ENCODE peak calls at places on chromosomes 12 and 14, in four cellular contexts. S, E, A and R are unnamed samples.
A peak's percentile ranks its signal among the peaks of the same experiment; 100 is the strongest.

GRCh38 chr12:48194780-48195179 is 8.3 kb downstream of the OR10AD1 start:
- DNase-seq in S (no peak), E (no peak), A (no peak), R (no peak)

GRCh38 chr12:77392467-77392866 is 327.1 kb upstream of the E2F7 start:
- DNase-seq in S (no peak), E (no peak), A (no peak), R (no peak)

GRCh38 chr12:70091021-70091521 is 152.2 kb upstream of the CNOT2 start:
- DNase-seq in S (no peak), E (no peak), A (no peak), R (no peak)

GRCh38 chr12:2493086-2493485 is 301.7 kb upstream of the FKBP4 start:
- DNase-seq in S (no peak), E (no peak), A (no peak), R (no peak)

GRCh38 chr14:67267929-67268328 is 26.7 kb downstream of the PALS1 start:
- DNase-seq in S (no peak), E (no peak), A (no peak), R (no peak)

GRCh38 chr14:33127531-33127930 is 188.9 kb downstream of the NPAS3 start:
- DNase-seq in S (no peak), E (no peak), A (no peak), R (no peak)

GRCh38 chr12:66744956-66745383 is 66.1 kb upstream of the GRIP1 start:
- DNase-seq in S (no peak), E (no peak), A (no peak), R (no peak)

GRCh38 chr14:20857207-20857606 is 34.0 kb upstream of the RNASE3 start:
- DNase-seq in S (no peak), E (no peak), A (no peak), R (no peak)

GRCh38 chr14:61281911-61282310 is 773 bp upstream of the TMEM30B start:
- DNase-seq in S (no peak), E (no peak), A (no peak), R (no peak)

GRCh38 chr12:116916122-116916521 is 5.4 kb downstream of the FBXW8 start:
- DNase-seq in S (no peak), E (no peak), A (no peak), R (peak; percentile 8)

GRCh38 chr12:124655317-124656213 is 88.2 kb upstream of the NCOR2 start:
- DNase-seq in S (peak; percentile 71), E (no peak), A (peak; percentile 90), R (no peak)

GRCh38 chr14:89730692-89731091 is 223.8 kb downstream of the EFCAB11 start:
- DNase-seq in S (no peak), E (no peak), A (no peak), R (no peak)

GRCh38 chr14:38238881-38239280 is 17.0 kb downstream of the CLEC14A start:
- DNase-seq in S (no peak), E (no peak), A (no peak), R (no peak)

GRCh38 chr12:98060421-98060820 is 455.0 kb upstream of the TMPO start:
- DNase-seq in S (peak; percentile 31), E (no peak), A (no peak), R (no peak)

GRCh38 chr12:115504241-115504941 is 773.1 kb downstream of the MED13L start:
- DNase-seq in S (no peak), E (no peak), A (no peak), R (no peak)

GRCh38 chr12:22275847-22276246 is 58.7 kb downstream of the ST8SIA1 start:
- DNase-seq in S (no peak), E (no peak), A (peak; percentile 95), R (peak; percentile 75)

GRCh38 chr12:24172031-24172772 is 222.7 kb upstream of the SOX5 start:
- DNase-seq in S (no peak), E (no peak), A (peak; percentile 53), R (no peak)

GRCh38 chr12:117101953-117102833 is 3.0 kb upstream of the TESC start:
- DNase-seq in S (no peak), E (no peak), A (peak; percentile 20), R (no peak)

GRCh38 chr12:19915392-19916192 is 452.7 kb upstream of the PDE3A start:
- DNase-seq in S (peak; percentile 49), E (no peak), A (no peak), R (no peak)

GRCh38 chr12:95787274-95787814 is 3.2 kb downstream of the NTN4 start:
- DNase-seq in S (no peak), E (no peak), A (no peak), R (no peak)

GRCh38 chr12:131157739-131158138 is 204.0 kb downstream of the ADGRD1 start:
- DNase-seq in S (no peak), E (no peak), A (no peak), R (no peak)

GRCh38 chr14:31939934-31940333 is 137.2 kb upstream of the ARHGAP5 start:
- DNase-seq in S (no peak), E (no peak), A (no peak), R (no peak)

GRCh38 chr12:79692860-79693605 is 2.3 kb upstream of the PAWR start:
- DNase-seq in S (no peak), E (no peak), A (no peak), R (no peak)

GRCh38 chr12:47835831-47836155 is 16.1 kb upstream of the HDAC7 start:
- DNase-seq in S (no peak), E (no peak), A (no peak), R (no peak)

GRCh38 chr14:105067140-105067968 is 2.1 kb upstream of the GPR132 start:
- DNase-seq in S (no peak), E (no peak), A (peak; percentile 49), R (peak; percentile 36)

GRCh38 chr14:45610303-45610702 is 357.3 kb upstream of the MIS18BP1 start:
- DNase-seq in S (no peak), E (no peak), A (no peak), R (no peak)

GRCh38 chr12:56988207-56988739 is 18.1 kb downstream of the ZBTB39 start:
- DNase-seq in S (no peak), E (no peak), A (no peak), R (no peak)

GRCh38 chr12:14167005-14167628 is 185.7 kb upstream of the GRIN2B start:
- DNase-seq in S (peak; percentile 25), E (no peak), A (no peak), R (peak; percentile 20)

GRCh38 chr12:6197996-6198395 is 2.2 kb upstream of the CD9 start:
- DNase-seq in S (no peak), E (no peak), A (peak; percentile 34), R (no peak)